ENCODE peak calls at places on chromosomes 3 and 15, in eight cellular contexts. K is fibroblast of lung, Q is ovary, P is lower lobe of right lung, M is AG04450, X is breast epithelium, J is Peyer's patch, V is GM12864. U is an unnamed sample.

GRCh38 chr3:179463299-179463698 is 12.0 kb upstream of the GNB4 start:
- DNase-seq in K (peak; percentile 44), Q (no peak), P (no peak), M (no peak), X (no peak), J (no peak), V (no peak), U (peak; percentile 25)

GRCh38 chr3:190644035-190644434 is 130.2 kb downstream of the IL1RAP start:
- DNase-seq in K (no peak), Q (no peak), P (no peak), M (no peak), X (no peak), J (no peak), V (no peak), U (no peak)

GRCh38 chr3:43223670-43224364 is 62.5 kb upstream of the SNRK start:
- DNase-seq in K (peak; percentile 53), Q (no peak), P (no peak), M (no peak), X (no peak), J (no peak), V (no peak), U (peak; percentile 15)

GRCh38 chr3:72721696-72722381 is 126.4 kb downstream of the SHQ1 start:
- DNase-seq in K (no peak), Q (no peak), P (no peak), M (no peak), X (no peak), J (no peak), V (no peak), U (no peak)

GRCh38 chr3:64067510-64068346 is 44.4 kb upstream of the PSMD6 start:
- DNase-seq in K (no peak), Q (no peak), P (no peak), M (no peak), X (no peak), J (no peak), V (no peak), U (no peak)

GRCh38 chr3:62109534-62109933 is 263.8 kb downstream of the FEZF2 start:
- DNase-seq in K (peak; percentile 98), Q (no peak), P (no peak), M (peak; percentile 90), X (no peak), J (no peak), V (no peak), U (no peak)

GRCh38 chr15:60975951-60976350 is 253.2 kb downstream of the RORA start:
- DNase-seq in K (no peak), Q (no peak), P (no peak), M (no peak), X (no peak), J (no peak), V (no peak), U (no peak)

GRCh38 chr15:74251187-74251811 is 15.2 kb downstream of the CCDC33 start:
- DNase-seq in K (no peak), Q (no peak), P (no peak), M (no peak), X (peak; percentile 84), J (no peak), V (no peak), U (no peak)

GRCh38 chr3:58776231-58776630 is 109.7 kb upstream of the FAM3D start:
- DNase-seq in K (no peak), Q (no peak), P (no peak), M (no peak), X (no peak), J (no peak), V (no peak), U (peak; percentile 8)

GRCh38 chr3:49563040-49563578 is 8.8 kb downstream of the BSN start:
- DNase-seq in K (no peak), Q (no peak), P (no peak), M (no peak), X (no peak), J (no peak), V (no peak), U (no peak)

GRCh38 chr3:50319872-50320625 is 2.5 kb downstream of the HYAL2 start:
- DNase-seq in K (no peak), Q (no peak), P (no peak), M (no peak), X (no peak), J (peak; percentile 54), V (no peak), U (no peak)

GRCh38 chr3:150370129-150370602 is 37.9 kb upstream of the TSC22D2 start:
- DNase-seq in K (peak; percentile 97), Q (peak; percentile 35), P (no peak), M (peak; percentile 91), X (peak; percentile 45), J (no peak), V (no peak), U (no peak)
- TF ChIP-seq CTCF in K (peak; percentile 45), Q (no peak), P (no peak), M (peak; percentile 37), X (no peak), J (no peak), V (no peak), U (no peak)

DNA sequence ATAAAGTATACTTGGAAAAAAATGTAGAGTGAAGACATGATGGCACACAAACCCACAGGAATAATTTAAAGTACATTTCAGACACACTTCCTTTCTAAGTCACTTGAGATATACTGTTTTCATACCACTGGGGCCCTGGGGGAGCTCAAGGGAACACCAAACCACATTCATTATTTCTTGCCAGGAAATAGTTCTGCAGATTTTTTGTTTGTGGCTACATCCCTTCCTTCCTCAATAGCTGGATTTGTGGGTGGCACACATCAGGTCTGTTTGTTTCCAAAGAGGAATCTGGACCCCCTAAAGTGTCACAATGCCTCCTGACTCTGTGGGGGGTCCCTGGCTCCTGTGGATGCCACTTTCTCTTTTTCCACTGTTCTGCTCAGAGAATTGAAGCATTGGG is 153.5 kb upstream of the COL8A1 start:
- DNase-seq in K (peak; percentile 37), Q (no peak), P (no peak), M (no peak), X (no peak), J (no peak), V (no peak), U (no peak)
- H3K4me3 ChIP-seq in K (no peak overlapping the region), Q (no peak overlapping the region), P (no peak overlapping the region), M (no peak overlapping the region), X (no peak overlapping the region), J (no peak overlapping the region), V (no peak overlapping the region), U (no peak overlapping the region)

GRCh38 chr3:195693428-195694216 is 27.2 kb upstream of the MUC20 start:
- DNase-seq in K (no peak), Q (no peak), P (no peak), M (no peak), X (no peak), J (peak; percentile 35), V (no peak), U (no peak)
- TF ChIP-seq CTCF in K (no peak), Q (no peak), P (no peak), M (no peak), X (no peak), J (no peak), V (no peak), U (no peak)

GRCh38 chr3:57068437-57069089 is 8.1 kb downstream of the SPATA12 start:
- DNase-seq in K (peak; percentile 88), Q (peak; percentile 37), P (no peak), M (no peak), X (peak; percentile 54), J (no peak), V (peak; percentile 82), U (peak; percentile 97)
- H3K4me3 ChIP-seq in K (no peak overlapping the region), Q (no peak overlapping the region), P (no peak overlapping the region), M (no peak overlapping the region), X (no peak overlapping the region), J (no peak overlapping the region), V (no peak overlapping the region), U (no peak overlapping the region)

GRCh38 chr15:95021816-95022215 is 790.5 kb downstream of the MCTP2 start:
- DNase-seq in K (no peak), Q (no peak), P (no peak), M (no peak), X (no peak), J (no peak), V (no peak), U (no peak)

GRCh38 chr15:95018888-95019545 is 787.7 kb downstream of the MCTP2 start:
- DNase-seq in K (peak; percentile 80), Q (no peak), P (no peak), M (peak; percentile 52), X (no peak), J (no peak), V (no peak), U (peak; percentile 12)

GRCh38 chr15:95025924-95026728 is 794.8 kb downstream of the MCTP2 start:
- DNase-seq in K (peak; percentile 79), Q (peak; percentile 56), P (no peak), M (peak; percentile 33), X (no peak), J (no peak), V (no peak), U (peak; percentile 76)

GRCh38 chr15:95019907-95020306 is 788.5 kb downstream of the MCTP2 start:
- DNase-seq in K (no peak), Q (no peak), P (no peak), M (no peak), X (no peak), J (no peak), V (no peak), U (no peak)

GRCh38 chr15:95024388-95024787 is 793.0 kb downstream of the MCTP2 start:
- DNase-seq in K (peak; percentile 63), Q (no peak), P (no peak), M (peak; percentile 7), X (no peak), J (no peak), V (no peak), U (peak; percentile 70)
- TF ChIP-seq CTCF in K (peak; percentile 56), Q (no peak), P (peak; percentile 29), M (peak; percentile 67), X (no peak), J (no peak), V (no peak), U (peak; percentile 72)

GRCh38 chr15:84818221-84819131 is 1.3 kb downstream of the ALPK3 start:
- DNase-seq in K (peak; percentile 17), Q (no peak), P (no peak), M (no peak), X (no peak), J (no peak), V (no peak), U (no peak)
- H3K4me3 ChIP-seq in K (no peak overlapping the region), Q (no peak overlapping the region), P (peak overlapping the region; percentile 45), M (no peak overlapping the region), X (no peak overlapping the region), J (no peak overlapping the region), V (no peak overlapping the region), U (no peak overlapping the region)

GRCh38 chr3:157116017-157116416 is 43.9 kb downstream of the CCNL1 start:
- DNase-seq in K (no peak), Q (no peak), P (no peak), M (no peak), X (no peak), J (no peak), V (no peak), U (no peak)
- TF ChIP-seq CTCF in K (no peak), Q (no peak), P (no peak), M (no peak), X (no peak), J (no peak), V (no peak), U (no peak)